ENCODE peak calls at places on chromosomes 6 and 20, in eight cellular contexts. One of them, this sample, is unnamed.

GRCh38 chr6:131682427-131682826 is 18.8 kb downstream of the OR2A4 start:
- DNase-seq in GM12878: no peak
- DNase-seq in prostate gland: no peak
- DNase-seq in stomach: no peak
- DNase-seq in HCT116: no peak
- DNase-seq in sigmoid colon: no peak
- DNase-seq in endothelial cell of umbilical vein: no peak
- DNase-seq in breast epithelium: no peak
- DNase-seq in this sample: no peak

GRCh38 chr6:118334634-118335033 is 213.5 kb upstream of the PLN start:
- DNase-seq in GM12878: no peak
- DNase-seq in prostate gland: no peak
- DNase-seq in stomach: no peak
- DNase-seq in HCT116: no peak
- DNase-seq in sigmoid colon: no peak
- DNase-seq in endothelial cell of umbilical vein: no peak
- DNase-seq in breast epithelium: no peak
- DNase-seq in this sample: no peak

GRCh38 chr20:63750807-63751470 is 11.4 kb downstream of the SLC2A4RG start:
- DNase-seq in GM12878: no peak
- DNase-seq in prostate gland: no peak
- DNase-seq in stomach: no peak
- DNase-seq in HCT116: no peak
- DNase-seq in sigmoid colon: no peak
- DNase-seq in endothelial cell of umbilical vein: no peak
- DNase-seq in breast epithelium: no peak
- DNase-seq in this sample: no peak

GRCh38 chr20:17503501-17504325 is 27.5 kb downstream of the BFSP1 start:
- DNase-seq in GM12878: no peak
- DNase-seq in prostate gland: no peak
- DNase-seq in stomach: no peak
- DNase-seq in HCT116: no peak
- DNase-seq in sigmoid colon: peak; percentile 54
- DNase-seq in endothelial cell of umbilical vein: no peak
- DNase-seq in breast epithelium: no peak
- DNase-seq in this sample: no peak

GRCh38 chr20:23122321-23122720 is 36.2 kb upstream of the CD93 start:
- DNase-seq in GM12878: no peak
- DNase-seq in prostate gland: no peak
- DNase-seq in stomach: no peak
- DNase-seq in HCT116: no peak
- DNase-seq in sigmoid colon: peak; percentile 42
- DNase-seq in endothelial cell of umbilical vein: no peak
- DNase-seq in breast epithelium: no peak
- DNase-seq in this sample: no peak

GRCh38 chr6:30876039-30876730 is 8.1 kb upstream of the DDR1 start:
- DNase-seq in GM12878: no peak
- DNase-seq in prostate gland: peak; percentile 82
- DNase-seq in stomach: no peak
- DNase-seq in HCT116: peak; percentile 56
- DNase-seq in sigmoid colon: peak; percentile 83
- DNase-seq in endothelial cell of umbilical vein: peak; percentile 96
- DNase-seq in breast epithelium: no peak
- DNase-seq in this sample: no peak

GRCh38 chr6:56852611-56853010 is 102.3 kb upstream of the BEND6 start:
- DNase-seq in GM12878: no peak
- DNase-seq in prostate gland: no peak
- DNase-seq in stomach: no peak
- DNase-seq in HCT116: no peak
- DNase-seq in sigmoid colon: no peak
- DNase-seq in endothelial cell of umbilical vein: no peak
- DNase-seq in breast epithelium: no peak
- DNase-seq in this sample: no peak

GRCh38 chr6:145814035-145814500 is 527 bp downstream of the FBXO30 start:
- DNase-seq in GM12878: peak; percentile 20
- DNase-seq in prostate gland: peak; percentile 6
- DNase-seq in stomach: no peak
- DNase-seq in HCT116: no peak
- DNase-seq in sigmoid colon: peak; percentile 69
- DNase-seq in endothelial cell of umbilical vein: no peak
- DNase-seq in breast epithelium: no peak
- DNase-seq in this sample: peak; percentile 37

GRCh38 chr6:26012061-26012460 is 49.5 kb downstream of the TRIM38 start:
- DNase-seq in GM12878: no peak
- DNase-seq in prostate gland: no peak
- DNase-seq in stomach: no peak
- DNase-seq in HCT116: no peak
- DNase-seq in sigmoid colon: no peak
- DNase-seq in endothelial cell of umbilical vein: no peak
- DNase-seq in breast epithelium: no peak
- DNase-seq in this sample: no peak

GRCh38 chr6:152634773-152635172 is 2.4 kb downstream of the SYNE1 start:
- DNase-seq in GM12878: no peak
- DNase-seq in prostate gland: no peak
- DNase-seq in stomach: no peak
- DNase-seq in HCT116: no peak
- DNase-seq in sigmoid colon: no peak
- DNase-seq in endothelial cell of umbilical vein: no peak
- DNase-seq in breast epithelium: no peak
- DNase-seq in this sample: no peak

GRCh38 chr20:59780494-59781185 is 152.8 kb downstream of the SYCP2 start:
- DNase-seq in GM12878: no peak
- DNase-seq in prostate gland: no peak
- DNase-seq in stomach: peak; percentile 9
- DNase-seq in HCT116: no peak
- DNase-seq in sigmoid colon: peak; percentile 32
- DNase-seq in endothelial cell of umbilical vein: no peak
- DNase-seq in breast epithelium: no peak
- DNase-seq in this sample: no peak

GRCh38 chr20:14142171-14142570 is 146.9 kb downstream of the MACROD2 start:
- DNase-seq in GM12878: peak; percentile 2
- DNase-seq in prostate gland: peak; percentile 41
- DNase-seq in stomach: peak; percentile 47
- DNase-seq in HCT116: peak; percentile 29
- DNase-seq in sigmoid colon: no peak
- DNase-seq in endothelial cell of umbilical vein: peak; percentile 1
- DNase-seq in breast epithelium: no peak
- DNase-seq in this sample: no peak

GRCh38 chr6:132304891-132305305 is 96.4 kb downstream of the MOXD1 start:
- DNase-seq in GM12878: no peak
- DNase-seq in prostate gland: no peak
- DNase-seq in stomach: no peak
- DNase-seq in HCT116: no peak
- DNase-seq in sigmoid colon: peak; percentile 58
- DNase-seq in endothelial cell of umbilical vein: no peak
- DNase-seq in breast epithelium: no peak
- DNase-seq in this sample: no peak

GRCh38 chr20:2236266-2236665 is 59.5 kb upstream of the TGM3 start:
- DNase-seq in GM12878: no peak
- DNase-seq in prostate gland: no peak
- DNase-seq in stomach: no peak
- DNase-seq in HCT116: no peak
- DNase-seq in sigmoid colon: no peak
- DNase-seq in endothelial cell of umbilical vein: peak; percentile 10
- DNase-seq in breast epithelium: no peak
- DNase-seq in this sample: no peak

GRCh38 chr6:4017847-4018193 is 61.1 kb downstream of the FAM217A start:
- DNase-seq in GM12878: no peak
- DNase-seq in prostate gland: no peak
- DNase-seq in stomach: no peak
- DNase-seq in HCT116: peak; percentile 28
- DNase-seq in sigmoid colon: no peak
- DNase-seq in endothelial cell of umbilical vein: peak; percentile 82
- DNase-seq in breast epithelium: no peak
- DNase-seq in this sample: no peak

GRCh38 chr6:168345266-168345665 is 25.7 kb upstream of the DACT2 start:
- DNase-seq in GM12878: no peak
- DNase-seq in prostate gland: no peak
- DNase-seq in stomach: no peak
- DNase-seq in HCT116: no peak
- DNase-seq in sigmoid colon: no peak
- DNase-seq in endothelial cell of umbilical vein: no peak
- DNase-seq in breast epithelium: no peak
- DNase-seq in this sample: no peak
- H3K9me3 ChIP-seq in GM12878: no peaks in the 10 kb centered on the region
- H3K9me3 ChIP-seq in prostate gland: no peaks in the 10 kb centered on the region
- H3K9me3 ChIP-seq in stomach: no peaks in the 10 kb centered on the region
- H3K9me3 ChIP-seq in HCT116: no peaks in the 10 kb centered on the region
- H3K9me3 ChIP-seq in sigmoid colon: no peaks in the 10 kb centered on the region
- H3K9me3 ChIP-seq in endothelial cell of umbilical vein: no peaks in the 10 kb centered on the region
- H3K9me3 ChIP-seq in breast epithelium: no peaks in the 10 kb centered on the region
- H3K9me3 ChIP-seq in this sample: no peaks in the 10 kb centered on the region

GRCh38 chr20:50126662-50127061 is 13.7 kb upstream of the UBE2V1 start:
- DNase-seq in GM12878: no peak
- DNase-seq in prostate gland: no peak
- DNase-seq in stomach: no peak
- DNase-seq in HCT116: no peak
- DNase-seq in sigmoid colon: no peak
- DNase-seq in endothelial cell of umbilical vein: no peak
- DNase-seq in breast epithelium: no peak
- DNase-seq in this sample: no peak
- H3K27ac ChIP-seq in GM12878: no peak overlapping the region
- H3K27ac ChIP-seq in prostate gland: no peak overlapping the region
- H3K27ac ChIP-seq in stomach: peak overlapping the region; percentile 38
- H3K27ac ChIP-seq in HCT116: peak overlapping the region; percentile 39
- H3K27ac ChIP-seq in sigmoid colon: peak overlapping the region; percentile 88
- H3K27ac ChIP-seq in endothelial cell of umbilical vein: no peak overlapping the region
- H3K27ac ChIP-seq in breast epithelium: no peak overlapping the region
- H3K27ac ChIP-seq in this sample: peak overlapping the region; percentile 64

GRCh38 chr6:37177083-37177949 is 7.4 kb downstream of the PIM1 start:
- DNase-seq in GM12878: no peak
- DNase-seq in prostate gland: no peak
- DNase-seq in stomach: no peak
- DNase-seq in HCT116: no peak
- DNase-seq in sigmoid colon: no peak
- DNase-seq in endothelial cell of umbilical vein: no peak
- DNase-seq in breast epithelium: no peak
- DNase-seq in this sample: no peak
- TF ChIP-seq POLR2AphosphoS5 in GM12878: no peak
- TF ChIP-seq POLR2AphosphoS5 in prostate gland: no peak
- TF ChIP-seq POLR2AphosphoS5 in stomach: no peak
- TF ChIP-seq POLR2AphosphoS5 in HCT116: no peak
- TF ChIP-seq POLR2AphosphoS5 in sigmoid colon: no peak
- TF ChIP-seq POLR2AphosphoS5 in endothelial cell of umbilical vein: no peak
- TF ChIP-seq POLR2AphosphoS5 in breast epithelium: no peak
- TF ChIP-seq POLR2AphosphoS5 in this sample: no peak

DNA sequence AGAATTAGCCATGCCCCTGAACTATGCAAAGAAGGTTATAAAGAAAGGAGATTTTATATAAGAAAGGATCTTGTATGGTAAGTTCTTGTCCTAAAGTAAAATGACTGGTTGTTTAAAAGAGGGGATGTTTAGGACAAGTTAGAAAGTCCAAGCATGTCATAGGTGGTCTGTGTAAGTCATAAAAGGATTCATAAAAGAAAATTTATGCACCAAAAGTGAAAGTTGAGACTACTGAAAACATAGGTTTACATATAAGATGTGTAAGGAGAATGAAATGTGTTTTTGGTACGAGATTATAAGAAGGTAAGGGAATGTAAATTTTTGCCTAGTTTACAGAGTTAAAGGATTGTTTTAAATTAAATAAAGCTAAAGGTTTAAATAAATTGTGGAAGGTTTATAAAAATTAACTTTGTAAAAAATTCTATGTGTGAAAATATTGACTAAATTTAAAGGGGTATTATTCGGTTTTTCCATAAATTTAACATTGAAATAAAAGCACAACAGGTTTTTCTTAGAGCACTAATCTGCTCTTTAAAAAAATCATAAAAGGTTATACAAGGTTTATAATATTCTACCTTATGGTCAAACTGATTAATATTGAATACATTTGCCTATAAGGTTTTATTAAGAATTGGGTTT is 93.6 kb upstream of the UST start:
- DNase-seq in GM12878: no peak
- DNase-seq in prostate gland: no peak
- DNase-seq in stomach: no peak
- DNase-seq in HCT116: peak; percentile 19
- DNase-seq in sigmoid colon: no peak
- DNase-seq in endothelial cell of umbilical vein: no peak
- DNase-seq in breast epithelium: no peak
- DNase-seq in this sample: no peak
- H3K9me3 ChIP-seq in GM12878: peaks cover 7% of the 10 kb centered on the region
- H3K9me3 ChIP-seq in prostate gland: no peaks in the 10 kb centered on the region
- H3K9me3 ChIP-seq in stomach: no peaks in the 10 kb centered on the region
- H3K9me3 ChIP-seq in HCT116: no peaks in the 10 kb centered on the region
- H3K9me3 ChIP-seq in sigmoid colon: no peaks in the 10 kb centered on the region
- H3K9me3 ChIP-seq in endothelial cell of umbilical vein: no peaks in the 10 kb centered on the region
- H3K9me3 ChIP-seq in breast epithelium: no peaks in the 10 kb centered on the region
- H3K9me3 ChIP-seq in this sample: no peaks in the 10 kb centered on the region

GRCh38 chr20:44017905-44018683 is 103.4 kb downstream of the TOX2 start:
- DNase-seq in GM12878: no peak
- DNase-seq in prostate gland: peak; percentile 40
- DNase-seq in stomach: peak; percentile 74
- DNase-seq in HCT116: peak; percentile 85
- DNase-seq in sigmoid colon: peak; percentile 91
- DNase-seq in endothelial cell of umbilical vein: peak; percentile 84
- DNase-seq in breast epithelium: no peak
- DNase-seq in this sample: no peak
- H3K27ac ChIP-seq in GM12878: no peak overlapping the region
- H3K27ac ChIP-seq in prostate gland: peak overlapping the region; percentile 21
- H3K27ac ChIP-seq in stomach: peak overlapping the region; percentile 58
- H3K27ac ChIP-seq in HCT116: peak overlapping the region; percentile 79
- H3K27ac ChIP-seq in sigmoid colon: peak overlapping the region; percentile 87
- H3K27ac ChIP-seq in endothelial cell of umbilical vein: no peak overlapping the region
- H3K27ac ChIP-seq in breast epithelium: no peak overlapping the region
- H3K27ac ChIP-seq in this sample: peak overlapping the region; percentile 46

DNA sequence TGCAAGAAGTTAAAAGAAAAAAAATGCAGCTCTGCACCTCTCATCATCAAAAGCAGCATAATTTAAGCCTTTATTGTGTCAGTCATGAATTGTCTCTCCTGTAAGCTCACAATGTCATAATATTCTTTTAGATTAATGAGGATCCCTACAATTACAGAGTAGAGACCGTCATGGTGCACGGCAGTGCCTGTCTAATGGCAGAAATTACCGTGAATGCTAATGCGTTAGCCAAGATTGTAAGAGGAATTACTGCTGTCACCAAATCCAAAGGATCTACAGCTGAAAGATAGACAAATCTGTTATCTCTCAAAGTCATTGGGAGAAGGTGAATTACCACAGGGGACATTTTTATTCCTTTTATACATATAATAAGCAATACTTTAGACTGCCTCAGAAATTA is 631.6 kb upstream of the NRSN1 start:
- DNase-seq in GM12878: no peak
- DNase-seq in prostate gland: no peak
- DNase-seq in stomach: no peak
- DNase-seq in HCT116: no peak
- DNase-seq in sigmoid colon: no peak
- DNase-seq in endothelial cell of umbilical vein: no peak
- DNase-seq in breast epithelium: no peak
- DNase-seq in this sample: no peak
- TF ChIP-seq POLR2AphosphoS5 in GM12878: no peak
- TF ChIP-seq POLR2AphosphoS5 in prostate gland: no peak
- TF ChIP-seq POLR2AphosphoS5 in stomach: no peak
- TF ChIP-seq POLR2AphosphoS5 in HCT116: no peak
- TF ChIP-seq POLR2AphosphoS5 in sigmoid colon: no peak
- TF ChIP-seq POLR2AphosphoS5 in endothelial cell of umbilical vein: no peak
- TF ChIP-seq POLR2AphosphoS5 in breast epithelium: no peak
- TF ChIP-seq POLR2AphosphoS5 in this sample: no peak

DNA sequence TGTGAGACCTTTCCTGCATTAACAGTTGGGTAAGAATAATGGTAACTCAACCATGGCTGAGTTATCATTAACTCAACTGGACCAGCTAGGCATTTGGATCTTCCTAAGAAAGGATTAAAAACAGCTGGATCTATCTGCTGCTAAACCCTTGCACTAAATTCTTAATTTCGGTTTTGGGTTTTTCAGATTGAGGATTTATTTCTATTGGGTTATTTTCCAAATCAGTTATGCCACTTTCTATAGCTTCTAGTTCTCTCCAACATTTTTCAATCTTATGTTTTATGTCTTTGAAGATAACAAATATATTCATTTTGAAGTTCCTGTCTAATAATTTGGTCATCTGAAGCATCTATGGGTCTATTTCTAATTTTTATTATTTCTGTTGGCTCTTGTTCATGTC is 92.5 kb downstream of the KIF13A start:
- DNase-seq in GM12878: no peak
- DNase-seq in prostate gland: no peak
- DNase-seq in stomach: no peak
- DNase-seq in HCT116: no peak
- DNase-seq in sigmoid colon: no peak
- DNase-seq in endothelial cell of umbilical vein: no peak
- DNase-seq in breast epithelium: no peak
- DNase-seq in this sample: no peak
- H3K9me3 ChIP-seq in GM12878: peaks cover 7% of the 10 kb centered on the region
- H3K9me3 ChIP-seq in prostate gland: no peaks in the 10 kb centered on the region
- H3K9me3 ChIP-seq in stomach: peaks cover 24% of the 10 kb centered on the region
- H3K9me3 ChIP-seq in HCT116: peaks cover 5% of the 10 kb centered on the region
- H3K9me3 ChIP-seq in sigmoid colon: peaks cover 5% of the 10 kb centered on the region
- H3K9me3 ChIP-seq in endothelial cell of umbilical vein: peaks cover 9% of the 10 kb centered on the region
- H3K9me3 ChIP-seq in breast epithelium: peaks cover 8% of the 10 kb centered on the region
- H3K9me3 ChIP-seq in this sample: peaks cover 17% of the 10 kb centered on the region